ENCODE peak calls at places on chromosome 11, in nine cellular contexts. I is hypothalamus; X is activated CD8-positive, alpha-beta memory T cell treated with anti-CD3 and anti-CD28 coated beads, Interleukin-2, amount 50 U/mL, for 4 hours; H is putamen; R is nephron progenitor cell; F is cardiac muscle cell; L is fibroblast of pulmonary artery; U is HFFc6; A is stimulated activated CD4-positive, alpha-beta T cell treated with anti-CD3 and anti-CD28 coated beads, Interleukin-2, amount 100 ng/mL, for 48 hours. C is an unnamed sample.

GRCh38 chr11:12537778-12538401 is 136.3 kb upstream of the TEAD1 start:
- DNase-seq in I (no peak), X (no peak), H (no peak), R (no peak), F (no peak), L (no peak), U (no peak), A (no peak), C (no peak)

GRCh38 chr11:66593303-66593635 is 284 bp downstream of the CCS start:
- DNase-seq in I (no peak), X (no peak), H (no peak), R (no peak), F (peak), L (no peak), U (no peak), A (no peak), C (no peak)

GRCh38 chr11:94837317-94837716 is 69.2 kb downstream of the AMOTL1 start:
- DNase-seq in I (no peak), X (no peak), H (no peak), R (no peak), F (peak), L (no peak), U (no peak), A (no peak), C (no peak)

GRCh38 chr11:74388678-74389327 is 9.4 kb downstream of the PGM2L1 start:
- DNase-seq in I (no peak), X (peak), H (peak), R (peak), F (peak), L (peak), U (peak), A (peak), C (peak)

GRCh38 chr11:36622431-36623136 is 24.5 kb upstream of the RAG2 start:
- DNase-seq in I (no peak), X (no peak), H (no peak), R (no peak), F (peak), L (peak), U (peak), A (no peak), C (no peak)

GRCh38 chr11:74696488-74696887 is 34.7 kb downstream of the CHRDL2 start:
- DNase-seq in I (no peak), X (no peak), H (no peak), R (no peak), F (no peak), L (no peak), U (no peak), A (no peak), C (no peak)

GRCh38 chr11:126434950-126435335 is 79.5 kb downstream of the ST3GAL4 start:
- DNase-seq in I (no peak), X (no peak), H (no peak), R (no peak), F (no peak), L (no peak), U (no peak), A (no peak), C (no peak)

GRCh38 chr11:567036-567628 is 6.4 kb downstream of the RASSF7 start:
- DNase-seq in I (no peak), X (no peak), H (no peak), R (no peak), F (no peak), L (no peak), U (no peak), A (no peak), C (no peak)

GRCh38 chr11:109783017-109783416 is 310.2 kb upstream of the ZC3H12C start:
- DNase-seq in I (no peak), X (no peak), H (no peak), R (no peak), F (no peak), L (no peak), U (no peak), A (no peak), C (no peak)

GRCh38 chr11:107688322-107688918 is 23.4 kb downstream of the SLN start:
- DNase-seq in I (no peak), X (no peak), H (no peak), R (no peak), F (no peak), L (peak), U (no peak), A (no peak), C (no peak)

GRCh38 chr11:102912482-102912830 is 37.7 kb upstream of the MMP12 start:
- DNase-seq in I (no peak), X (no peak), H (no peak), R (no peak), F (no peak), L (no peak), U (peak), A (no peak), C (no peak)

GRCh38 chr11:18065572-18065971 is 19.5 kb upstream of the TPH1 start:
- DNase-seq in I (no peak), X (no peak), H (no peak), R (no peak), F (peak), L (no peak), U (no peak), A (no peak), C (no peak)

GRCh38 chr11:74380746-74381439 is 17.3 kb downstream of the PGM2L1 start:
- DNase-seq in I (no peak), X (no peak), H (no peak), R (no peak), F (no peak), L (no peak), U (no peak), A (no peak), C (no peak)

GRCh38 chr11:44159848-44160721 is 64.6 kb downstream of the EXT2 start:
- DNase-seq in I (no peak), X (no peak), H (no peak), R (no peak), F (no peak), L (no peak), U (no peak), A (no peak), C (no peak)

GRCh38 chr11:9017773-9018172 is 14.0 kb upstream of the NRIP3 start:
- DNase-seq in I (no peak), X (no peak), H (no peak), R (no peak), F (no peak), L (peak), U (no peak), A (no peak), C (no peak)

GRCh38 chr11:15418887-15419286 is 304.2 kb downstream of the INSC start:
- DNase-seq in I (no peak), X (no peak), H (no peak), R (no peak), F (no peak), L (no peak), U (no peak), A (no peak), C (no peak)

GRCh38 chr11:2796508-2797180 is 88.9 kb downstream of the CDKN1C start:
- DNase-seq in I (no peak), X (peak), H (no peak), R (no peak), F (no peak), L (no peak), U (no peak), A (no peak), C (no peak)

GRCh38 chr11:66846671-66847091 is 3.4 kb downstream of the RCE1 start:
- DNase-seq in I (no peak), X (no peak), H (no peak), R (no peak), F (no peak), L (peak), U (no peak), A (no peak), C (no peak)

GRCh38 chr11:83284501-83285051 is 1.6 kb downstream of the CCDC90B start:
- DNase-seq in I (no peak), X (no peak), H (no peak), R (no peak), F (no peak), L (no peak), U (no peak), A (no peak), C (no peak)

GRCh38 chr11:28384418-28384817 is 276.2 kb downstream of the METTL15 start:
- DNase-seq in I (no peak), X (no peak), H (no peak), R (no peak), F (no peak), L (peak), U (peak), A (no peak), C (no peak)

GRCh38 chr11:79219186-79220045 is 221.4 kb downstream of the TENM4 start:
- DNase-seq in I (no peak), X (no peak), H (no peak), R (no peak), F (no peak), L (no peak), U (no peak), A (no peak), C (no peak)

GRCh38 chr11:115226556-115226955 is 277.7 kb downstream of the CADM1 start:
- DNase-seq in I (no peak), X (no peak), H (no peak), R (no peak), F (peak), L (peak), U (no peak), A (no peak), C (no peak)

GRCh38 chr11:59801981-59802638 is 8.5 kb downstream of the MRPL16 start:
- DNase-seq in I (peak), X (no peak), H (peak), R (no peak), F (no peak), L (peak), U (no peak), A (no peak), C (peak)

GRCh38 chr11:61960532-61960931 is 6.9 kb downstream of the FTH1 start:
- DNase-seq in I (no peak), X (no peak), H (no peak), R (no peak), F (no peak), L (no peak), U (no peak), A (no peak), C (no peak)

GRCh38 chr11:72586591-72587090 is 87.6 kb downstream of the PDE2A start:
- DNase-seq in I (no peak), X (no peak), H (no peak), R (no peak), F (no peak), L (no peak), U (no peak), A (no peak), C (no peak)

GRCh38 chr11:107808526-107808925 is 50.1 kb downstream of the SLC35F2 start:
- DNase-seq in I (no peak), X (no peak), H (no peak), R (no peak), F (no peak), L (no peak), U (no peak), A (no peak), C (no peak)

GRCh38 chr11:86735462-86736302 is 63.3 kb upstream of the ME3 start:
- DNase-seq in I (no peak), X (no peak), H (no peak), R (no peak), F (no peak), L (peak), U (peak), A (no peak), C (no peak)

GRCh38 chr11:110027627-110028371 is 65.4 kb upstream of the ZC3H12C start:
- DNase-seq in I (no peak), X (no peak), H (no peak), R (no peak), F (no peak), L (no peak), U (no peak), A (no peak), C (no peak)

GRCh38 chr11:29963796-29964195 is 53.0 kb downstream of the KCNA4 start:
- DNase-seq in I (no peak), X (no peak), H (no peak), R (no peak), F (no peak), L (no peak), U (no peak), A (no peak), C (no peak)

C was measured in substantia nigra.